ENCODE peak calls at places on chromosomes 13 and 19, in seven cellular contexts. X is transverse colon, G is GM23338, Y is HCT116, L is spleen, C is upper lobe of left lung, S is prostate gland. N is an unnamed sample.

GRCh38 chr13:62747629-62748028 is 1332.0 kb upstream of the PCDH20 start:
- DNase-seq in X (no peak), G (no peak), Y (no peak), L (no peak), C (no peak), S (no peak), N (no peak)

GRCh38 chr19:57099199-57099661 is 20.6 kb upstream of the USP29 start:
- DNase-seq in X (peak; percentile 46), G (peak; percentile 74), Y (peak; percentile 1), L (peak; percentile 86), C (peak; percentile 93), S (peak; percentile 22), N (peak; percentile 84)

GRCh38 chr19:2461751-2462634 is 5.2 kb upstream of the LMNB2 start:
- DNase-seq in X (peak; percentile 54), G (peak; percentile 80), Y (peak; percentile 60), L (peak; percentile 85), C (peak; percentile 86), S (no peak), N (no peak)

GRCh38 chr13:100987993-100988392 is 313.4 kb upstream of the TMTC4 start:
- DNase-seq in X (no peak), G (peak; percentile 48), Y (no peak), L (no peak), C (no peak), S (no peak), N (no peak)

GRCh38 chr19:7471696-7472620 is 16.9 kb downstream of the PEX11G start:
- DNase-seq in X (no peak), G (no peak), Y (no peak), L (no peak), C (no peak), S (no peak), N (no peak)

GRCh38 chr13:29922896-29923295 is 72.5 kb upstream of the UBL3 start:
- DNase-seq in X (no peak), G (no peak), Y (no peak), L (no peak), C (no peak), S (no peak), N (no peak)

GRCh38 chr13:63625869-63626268 is 2210.2 kb upstream of the PCDH20 start:
- DNase-seq in X (no peak), G (peak; percentile 4), Y (no peak), L (no peak), C (no peak), S (no peak), N (no peak)

GRCh38 chr19:49924004-49924880 is 4.8 kb upstream of the ATF5 start:
- DNase-seq in X (peak; percentile 33), G (no peak), Y (no peak), L (no peak), C (peak; percentile 43), S (no peak), N (no peak)

GRCh38 chr13:84896128-84896527 is 903.1 kb downstream of the SLITRK6 start:
- DNase-seq in X (peak; percentile 11), G (peak; percentile 71), Y (peak; percentile 45), L (no peak), C (peak; percentile 18), S (no peak), N (no peak)

GRCh38 chr13:50386527-50387123 is 371.4 kb downstream of the KCNRG start:
- DNase-seq in X (no peak), G (peak; percentile 47), Y (no peak), L (no peak), C (peak; percentile 34), S (no peak), N (no peak)

GRCh38 chr19:29549105-29550070 is 23.6 kb downstream of the VSTM2B start:
- DNase-seq in X (no peak), G (no peak), Y (no peak), L (peak; percentile 54), C (no peak), S (no peak), N (peak; percentile 34)

GRCh38 chr19:19107663-19108062 is 30.6 kb downstream of the TMEM161A start:
- DNase-seq in X (no peak), G (peak; percentile 52), Y (no peak), L (no peak), C (no peak), S (no peak), N (no peak)

GRCh38 chr19:19103167-19103566 is 35.1 kb downstream of the TMEM161A start:
- DNase-seq in X (no peak), G (no peak), Y (peak; percentile 41), L (no peak), C (no peak), S (no peak), N (no peak)

GRCh38 chr19:19106061-19106551 is 32.2 kb downstream of the TMEM161A start:
- DNase-seq in X (no peak), G (peak; percentile 73), Y (no peak), L (no peak), C (peak; percentile 77), S (no peak), N (no peak)

GRCh38 chr19:19101540-19101939 is 36.7 kb downstream of the TMEM161A start:
- DNase-seq in X (no peak), G (no peak), Y (no peak), L (no peak), C (no peak), S (no peak), N (no peak)

GRCh38 chr19:19105365-19106060 is 32.8 kb downstream of the TMEM161A start:
- DNase-seq in X (peak; percentile 69), G (peak; percentile 96), Y (peak; percentile 53), L (no peak), C (peak; percentile 79), S (peak; percentile 39), N (peak; percentile 76)
- TF ChIP-seq POLR2AphosphoS5 in X (no peak), G (peak; percentile 98), Y (peak; percentile 91), L (no peak), C (no peak), S (no peak), N (no peak)

GRCh38 chr13:102323012-102323411 is 78.8 kb downstream of the FGF14 start:
- DNase-seq in X (no peak), G (no peak), Y (no peak), L (no peak), C (no peak), S (no peak), N (no peak)

GRCh38 chr13:102322211-102322610 is 79.6 kb downstream of the FGF14 start:
- DNase-seq in X (no peak), G (no peak), Y (no peak), L (no peak), C (no peak), S (no peak), N (no peak)

GRCh38 chr13:102317593-102317992 is 84.3 kb downstream of the FGF14 start:
- DNase-seq in X (peak; percentile 47), G (no peak), Y (no peak), L (no peak), C (no peak), S (no peak), N (peak; percentile 94)

GRCh38 chr13:102316732-102317131 is 85.1 kb downstream of the FGF14 start:
- DNase-seq in X (no peak), G (no peak), Y (no peak), L (no peak), C (no peak), S (no peak), N (no peak)

GRCh38 chr13:102318233-102318632 is 83.6 kb downstream of the FGF14 start:
- DNase-seq in X (no peak), G (no peak), Y (no peak), L (no peak), C (no peak), S (no peak), N (no peak)
- H3K27ac ChIP-seq in X (peak overlapping the region; percentile 29), G (no peak overlapping the region), Y (no peak overlapping the region), L (peak overlapping the region; percentile 32), C (peak overlapping the region; percentile 53), S (no peak overlapping the region), N (peak overlapping the region; percentile 64)

DNA sequence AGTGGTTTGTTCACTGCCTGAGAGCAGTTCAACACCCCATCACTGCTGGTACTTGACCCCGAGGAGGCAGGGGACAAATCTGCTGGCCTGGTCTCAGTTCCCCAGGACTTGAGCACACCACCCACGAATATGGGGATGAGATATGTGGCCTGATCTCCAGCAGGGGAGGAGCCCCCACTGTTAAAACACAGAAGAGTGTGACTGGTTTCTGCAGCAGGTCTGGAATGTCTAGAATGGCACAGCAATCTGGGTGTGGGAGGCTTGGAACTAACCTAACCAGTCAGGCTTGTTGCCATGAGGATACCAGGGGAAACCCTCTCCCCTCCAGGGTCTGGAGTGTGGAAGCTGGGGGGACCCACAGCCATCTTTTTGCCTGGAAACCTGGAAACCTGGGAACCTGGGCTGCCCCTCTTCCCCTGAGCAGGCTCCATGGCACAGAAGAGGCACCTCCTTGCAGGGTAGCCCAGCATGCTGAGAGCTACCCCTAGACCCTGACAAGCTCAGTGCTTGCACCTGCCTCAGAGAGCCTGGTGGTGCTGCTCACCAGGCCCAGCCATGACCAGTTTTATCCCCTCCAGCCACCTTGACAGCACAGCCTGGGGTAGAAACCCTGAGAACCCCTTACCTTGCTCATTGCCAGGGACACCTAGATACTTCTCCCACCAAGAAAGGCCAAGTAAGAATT is 273.8 kb downstream of the LIG4 start:
- DNase-seq in X (no peak), G (no peak), Y (no peak), L (no peak), C (no peak), S (no peak), N (no peak)
- TF ChIP-seq POLR2AphosphoS5 in X (no peak), G (no peak), Y (no peak), L (no peak), C (no peak), S (no peak), N (no peak)

DNA sequence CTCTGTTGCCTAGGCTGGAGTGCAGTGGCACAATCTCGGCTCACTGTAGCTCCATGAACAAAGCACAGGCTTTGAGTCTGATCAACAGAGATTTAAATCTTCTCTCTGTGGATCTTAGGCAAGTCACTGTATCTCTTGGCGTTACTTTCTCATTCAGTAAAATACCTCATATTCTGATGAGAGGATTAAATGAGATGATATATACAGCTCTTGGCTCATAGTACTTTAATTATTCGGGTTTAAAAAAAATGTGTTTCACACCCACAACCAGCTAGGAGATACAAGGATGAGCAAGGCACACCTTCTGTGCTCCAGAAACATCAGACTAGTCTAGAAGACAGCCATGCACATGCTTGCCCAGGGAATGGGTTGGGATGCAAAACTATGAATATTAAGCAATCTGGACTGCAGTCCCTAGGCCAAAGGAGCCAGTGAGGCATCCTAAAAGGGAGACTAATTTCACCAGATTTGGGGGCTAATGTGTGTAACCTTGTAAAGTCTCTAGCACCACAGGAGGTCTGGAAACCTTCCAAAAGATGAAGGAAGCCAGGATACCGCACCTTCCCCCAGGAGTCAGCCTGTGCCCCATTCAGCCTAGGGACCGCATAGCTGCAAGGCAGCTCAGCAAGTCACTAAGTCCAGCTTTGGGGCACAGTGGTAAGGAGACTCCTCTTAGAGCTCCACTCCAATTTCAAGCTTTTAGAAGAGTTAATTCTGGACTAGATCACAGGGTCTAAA is 2.5 kb downstream of the VPS36 start:
- DNase-seq in X (no peak), G (peak; percentile 10), Y (no peak), L (no peak), C (no peak), S (no peak), N (no peak)
- H3K27ac ChIP-seq in X (no peak overlapping the region), G (no peak overlapping the region), Y (no peak overlapping the region), L (no peak overlapping the region), C (peak overlapping the region; percentile 98), S (no peak overlapping the region), N (no peak overlapping the region)

DNA sequence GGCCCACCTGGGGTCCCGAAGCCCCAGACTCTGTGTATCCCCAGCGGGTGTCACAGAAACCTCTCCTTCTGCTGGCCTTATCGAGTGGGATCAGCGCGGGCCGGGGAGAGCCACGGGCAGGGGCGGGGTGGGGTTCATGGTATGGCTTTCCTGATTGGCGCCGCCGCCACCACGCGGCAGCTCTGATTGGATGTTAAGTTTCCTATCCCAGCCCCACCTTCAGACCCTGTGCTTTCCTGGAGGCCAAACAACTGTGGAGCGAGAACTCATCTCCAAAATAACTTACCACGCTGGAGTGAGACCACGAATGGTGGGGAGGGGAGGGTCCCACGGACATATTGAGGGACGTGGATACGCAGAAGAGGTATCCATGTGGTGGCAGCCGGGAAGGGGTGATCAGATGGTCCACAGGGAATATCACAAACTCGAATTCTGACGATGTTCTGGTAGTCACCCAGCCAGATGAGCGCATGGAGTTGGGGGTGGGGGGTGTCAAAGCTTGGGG is 1.0 kb upstream of the ICAM5 start:
- DNase-seq in X (peak; percentile 66), G (peak; percentile 83), Y (peak; percentile 74), L (no peak), C (peak; percentile 90), S (no peak), N (no peak)
- TF ChIP-seq POLR2AphosphoS5 in X (no peak), G (peak; percentile 23), Y (no peak), L (no peak), C (no peak), S (no peak), N (no peak)